ENCODE peak calls at places on chromosomes 6 and 20, in seven cellular contexts. J is hepatocyte, P is A549, N is heart right ventricle, U is neuronal stem cell, Y is esophagus squamous epithelium, M is left lung. K is an unnamed sample.

GRCh38 chr6:64040118-64040517 is 404.5 kb downstream of the PHF3 start:
- DNase-seq in Y (no peak), J (no peak), N (no peak), M (no peak), P (no peak), U (no peak), K (no peak)

GRCh38 chr6:142885182-142885867 is 59.7 kb downstream of the HIVEP2 start:
- DNase-seq in U (peak; percentile 45), Y (no peak), J (peak; percentile 85), N (peak; percentile 61), M (peak; percentile 28), P (peak; percentile 95), K (peak; percentile 44)

GRCh38 chr6:126228001-126228791 is 111.7 kb upstream of the CENPW start:
- DNase-seq in J (no peak), N (no peak), M (no peak), P (no peak), Y (no peak), U (peak; percentile 46), K (no peak)

GRCh38 chr6:163392533-163392932 is 22.0 kb upstream of the QKI start:
- DNase-seq in N (peak; percentile 57), Y (no peak), M (no peak), U (no peak), J (peak; percentile 55), P (no peak), K (no peak)

GRCh38 chr6:68975064-68975463 is 340.0 kb downstream of the ADGRB3 start:
- DNase-seq in P (peak; percentile 17), J (peak; percentile 28), M (no peak), U (peak; percentile 17), Y (no peak), N (peak; percentile 27), K (peak; percentile 74)

GRCh38 chr20:61434361-61434781 is 182.3 kb downstream of the CDH4 start:
- DNase-seq in J (no peak), U (peak; percentile 40), Y (no peak), P (no peak), N (no peak), M (no peak), K (peak; percentile 86)

GRCh38 chr6:23302499-23302898 is 733.1 kb downstream of the HDGFL1 start:
- DNase-seq in U (no peak), J (no peak), M (no peak), P (no peak), N (no peak), Y (no peak), K (no peak)

GRCh38 chr20:31630187-31630790 is 7.4 kb upstream of the COX4I2 start:
- DNase-seq in Y (no peak), P (no peak), U (no peak), M (no peak), J (peak; percentile 41), N (no peak), K (no peak)

GRCh38 chr20:11686900-11687543 is 230.7 kb upstream of the BTBD3 start:
- DNase-seq in M (no peak), U (peak; percentile 17), J (peak; percentile 46), Y (no peak), P (no peak), N (no peak), K (no peak)

GRCh38 chr20:50085481-50086365 is 27.2 kb downstream of the UBE2V1 start:
- DNase-seq in J (peak; percentile 81), N (peak; percentile 46), P (peak; percentile 70), M (peak; percentile 55), U (peak; percentile 57), Y (no peak), K (peak; percentile 76)

GRCh38 chr6:111487656-111488055 is 4.6 kb upstream of the REV3L start:
- DNase-seq in M (no peak), N (no peak), J (no peak), P (no peak), U (no peak), Y (no peak), K (no peak)

GRCh38 chr6:158083687-158084325 is 84.3 kb downstream of the SERAC1 start:
- DNase-seq in U (no peak), P (no peak), Y (no peak), M (no peak), N (no peak), J (no peak), K (no peak)

GRCh38 chr6:112021911-112022310 is 32.0 kb upstream of the CCN6 start:
- DNase-seq in U (no peak), N (no peak), Y (no peak), P (no peak), J (no peak), M (no peak), K (no peak)

GRCh38 chr6:22295145-22295544 is 1.7 kb downstream of the PRL start:
- DNase-seq in Y (no peak), N (no peak), U (no peak), M (no peak), J (no peak), P (no peak), K (no peak)

GRCh38 chr6:133918208-133918930 is 29.5 kb downstream of the TCF21 start:
- DNase-seq in Y (no peak), U (no peak), J (no peak), P (no peak), N (no peak), M (no peak), K (no peak)

GRCh38 chr20:13022401-13023170 is 13.8 kb downstream of the SPTLC3 start:
- DNase-seq in P (no peak), U (no peak), N (no peak), J (peak; percentile 40), Y (no peak), M (no peak), K (no peak)

GRCh38 chr6:25051083-25051482 is 115.3 kb upstream of the RIPOR2 start:
- DNase-seq in Y (no peak), N (no peak), P (no peak), M (no peak), U (no peak), J (no peak), K (no peak)
- H3K4me3 ChIP-seq in Y (no peak overlapping the region), N (no peak overlapping the region), P (no peak overlapping the region), M (no peak overlapping the region), U (no peak overlapping the region), J (no peak overlapping the region), K (no peak overlapping the region)

GRCh38 chr6:7164536-7165001 is 56.8 kb downstream of the RREB1 start:
- DNase-seq in J (no peak), Y (no peak), M (no peak), N (no peak), P (no peak), U (no peak), K (no peak)

GRCh38 chr6:7161845-7162244 is 54.1 kb downstream of the RREB1 start:
- DNase-seq in U (no peak), P (no peak), N (no peak), Y (no peak), J (no peak), M (no peak), K (no peak)

GRCh38 chr6:7165002-7165735 is 57.4 kb downstream of the RREB1 start:
- DNase-seq in P (no peak), J (peak; percentile 60), N (peak; percentile 43), Y (no peak), M (no peak), U (no peak), K (no peak)

GRCh38 chr6:7165736-7166296 is 58.1 kb downstream of the RREB1 start:
- DNase-seq in M (no peak), Y (no peak), N (no peak), J (no peak), P (no peak), U (no peak), K (no peak)

DNA sequence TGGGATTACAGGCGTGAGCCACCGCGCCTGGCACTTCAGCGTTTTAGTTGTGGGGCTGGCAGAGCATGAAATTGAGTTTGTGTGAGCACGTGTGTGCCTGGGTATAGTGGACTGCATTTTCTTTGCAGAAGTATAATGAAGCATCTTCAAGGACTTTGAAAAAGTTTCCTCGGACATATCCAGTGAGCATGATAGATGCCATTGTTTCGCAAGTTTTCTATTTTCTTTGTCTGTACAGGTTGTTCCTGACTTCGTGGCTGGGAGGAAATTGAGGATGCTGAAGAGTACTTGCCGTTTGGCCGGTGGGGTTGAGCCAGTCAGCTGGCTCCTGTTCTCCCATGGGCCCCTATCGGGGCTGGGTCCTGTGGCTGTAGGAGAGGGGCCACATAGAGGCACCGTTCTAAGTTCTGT is 55.9 kb downstream of the RREB1 start:
- DNase-seq in Y (no peak), J (no peak), P (no peak), M (no peak), U (no peak), N (no peak), K (no peak)
- H3K4me1 ChIP-seq in Y (peaks cover 100% of the 10 kb centered on the region), J (peaks cover 70% of the 10 kb centered on the region), P (peaks cover 51% of the 10 kb centered on the region), M (peaks cover 87% of the 10 kb centered on the region), U (peaks cover 11% of the 10 kb centered on the region), N (peaks cover 70% of the 10 kb centered on the region), K (peaks cover 8% of the 10 kb centered on the region)

DNA sequence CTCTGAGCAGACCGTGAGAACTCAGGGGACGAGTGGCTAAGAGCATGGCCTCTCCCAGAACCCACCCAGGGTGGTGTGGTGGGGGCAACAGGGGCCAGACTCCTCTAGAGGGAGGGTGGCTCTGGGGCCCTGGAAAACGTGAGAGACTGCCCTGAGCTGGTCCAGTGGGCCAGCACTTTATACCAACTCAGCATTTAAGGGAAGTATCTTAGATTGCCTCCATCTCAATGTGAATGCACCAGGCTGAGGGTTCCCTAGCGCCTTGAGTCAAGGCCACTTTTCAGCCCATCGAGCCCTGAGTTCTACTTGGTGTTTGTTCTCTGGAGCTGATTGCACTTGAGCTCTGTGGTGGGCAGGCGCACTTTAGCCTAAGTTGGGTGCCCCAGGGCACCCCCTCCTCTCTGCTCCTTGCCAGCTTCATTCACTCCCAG is 42.0 kb upstream of the IRF4 start:
- DNase-seq in U (no peak), Y (no peak), M (no peak), J (no peak), P (no peak), N (no peak), K (no peak)
- H3K9me3 ChIP-seq in U (no peaks in the 10 kb centered on the region), Y (no peaks in the 10 kb centered on the region), M (no peaks in the 10 kb centered on the region), J (no peaks in the 10 kb centered on the region), P (no peaks in the 10 kb centered on the region), N (no peaks in the 10 kb centered on the region), K (peaks cover 23% of the 10 kb centered on the region)

GRCh38 chr6:28443112-28443773 is at the start of gene ZSCAN23:
- DNase-seq in J (peak; percentile 88), Y (peak; percentile 5), M (peak; percentile 71), P (no peak), U (peak; percentile 68), N (peak; percentile 77), K (peak; percentile 86)

GRCh38 chr6:28449056-28449455 is 5.8 kb upstream of the ZSCAN23 start:
- DNase-seq in U (no peak), J (no peak), Y (no peak), N (no peak), P (no peak), M (no peak), K (no peak)

GRCh38 chr6:28446818-28447511 is 3.7 kb upstream of the ZSCAN23 start:
- DNase-seq in N (no peak), Y (no peak), U (peak; percentile 44), J (peak; percentile 40), M (no peak), P (no peak), K (peak; percentile 50)
- H3K4me3 ChIP-seq in N (peak overlapping the region; percentile 41), Y (peak overlapping the region; percentile 49), U (peak overlapping the region; percentile 40), J (peak overlapping the region; percentile 37), M (no peak overlapping the region), P (peak overlapping the region; percentile 30), K (peak overlapping the region; percentile 33)

GRCh38 chr20:38155811-38156210 is 9.3 kb downstream of the TGM2 start:
- DNase-seq in P (no peak), N (no peak), Y (no peak), U (no peak), J (no peak), M (no peak), K (no peak)
- H3K4me1 ChIP-seq in P (peaks cover 88% of the 10 kb centered on the region), N (peaks cover 97% of the 10 kb centered on the region), Y (peaks cover 80% of the 10 kb centered on the region), U (peaks cover 16% of the 10 kb centered on the region), J (peaks cover 41% of the 10 kb centered on the region), M (peaks cover 95% of the 10 kb centered on the region), K (no peaks in the 10 kb centered on the region)